ENCODE peak calls at places on chromosome 17, in seven cellular contexts. One of them, this sample, is unnamed.

GRCh38 chr17:33927732-33928133 is 327.4 kb upstream of the CCL2 start:
- DNase-seq in lung: no peak
- DNase-seq in activated naive CD8-positive, alpha-beta T cell treated with anti-CD3 and anti-CD28 coated beads for 36 hours: no peak
- DNase-seq in uterus: no peak
- DNase-seq in T-helper 1 cell: no peak
- DNase-seq in stimulated activated CD8-positive, alpha-beta memory T cell treated with anti-CD3 and anti-CD28 coated beads, Interleukin-4, amount 100 ng/mL, for 24 hours: no peak
- DNase-seq in Calu3: no peak
- DNase-seq in this sample: peak; percentile 59

GRCh38 chr17:40241435-40241834 is 22.3 kb downstream of the WIPF2 start:
- DNase-seq in lung: no peak
- DNase-seq in activated naive CD8-positive, alpha-beta T cell treated with anti-CD3 and anti-CD28 coated beads for 36 hours: no peak
- DNase-seq in uterus: no peak
- DNase-seq in T-helper 1 cell: no peak
- DNase-seq in stimulated activated CD8-positive, alpha-beta memory T cell treated with anti-CD3 and anti-CD28 coated beads, Interleukin-4, amount 100 ng/mL, for 24 hours: no peak
- DNase-seq in Calu3: no peak
- DNase-seq in this sample: no peak

GRCh38 chr17:55845385-55845784 is 94.5 kb downstream of the PCTP start:
- DNase-seq in lung: peak; percentile 56
- DNase-seq in activated naive CD8-positive, alpha-beta T cell treated with anti-CD3 and anti-CD28 coated beads for 36 hours: peak; percentile 26
- DNase-seq in uterus: peak; percentile 41
- DNase-seq in T-helper 1 cell: no peak
- DNase-seq in stimulated activated CD8-positive, alpha-beta memory T cell treated with anti-CD3 and anti-CD28 coated beads, Interleukin-4, amount 100 ng/mL, for 24 hours: peak; percentile 1
- DNase-seq in Calu3: no peak
- DNase-seq in this sample: no peak

GRCh38 chr17:80696456-80696855 is 151.8 kb downstream of the RPTOR start:
- DNase-seq in lung: no peak
- DNase-seq in activated naive CD8-positive, alpha-beta T cell treated with anti-CD3 and anti-CD28 coated beads for 36 hours: no peak
- DNase-seq in uterus: no peak
- DNase-seq in T-helper 1 cell: no peak
- DNase-seq in stimulated activated CD8-positive, alpha-beta memory T cell treated with anti-CD3 and anti-CD28 coated beads, Interleukin-4, amount 100 ng/mL, for 24 hours: no peak
- DNase-seq in Calu3: no peak
- DNase-seq in this sample: no peak

GRCh38 chr17:3804503-3804931 is 3.5 kb upstream of the ITGAE start:
- DNase-seq in lung: no peak
- DNase-seq in activated naive CD8-positive, alpha-beta T cell treated with anti-CD3 and anti-CD28 coated beads for 36 hours: no peak
- DNase-seq in uterus: no peak
- DNase-seq in T-helper 1 cell: no peak
- DNase-seq in stimulated activated CD8-positive, alpha-beta memory T cell treated with anti-CD3 and anti-CD28 coated beads, Interleukin-4, amount 100 ng/mL, for 24 hours: no peak
- DNase-seq in Calu3: no peak
- DNase-seq in this sample: no peak

GRCh38 chr17:57898487-57899311 is 48.9 kb upstream of the MRPS23 start:
- DNase-seq in lung: peak; percentile 75
- DNase-seq in activated naive CD8-positive, alpha-beta T cell treated with anti-CD3 and anti-CD28 coated beads for 36 hours: no peak
- DNase-seq in uterus: peak; percentile 73
- DNase-seq in T-helper 1 cell: no peak
- DNase-seq in stimulated activated CD8-positive, alpha-beta memory T cell treated with anti-CD3 and anti-CD28 coated beads, Interleukin-4, amount 100 ng/mL, for 24 hours: no peak
- DNase-seq in Calu3: no peak
- DNase-seq in this sample: peak; percentile 83

GRCh38 chr17:62565817-62566216 is 61.7 kb upstream of the MRC2 start:
- DNase-seq in lung: no peak
- DNase-seq in activated naive CD8-positive, alpha-beta T cell treated with anti-CD3 and anti-CD28 coated beads for 36 hours: no peak
- DNase-seq in uterus: no peak
- DNase-seq in T-helper 1 cell: no peak
- DNase-seq in stimulated activated CD8-positive, alpha-beta memory T cell treated with anti-CD3 and anti-CD28 coated beads, Interleukin-4, amount 100 ng/mL, for 24 hours: no peak
- DNase-seq in Calu3: no peak
- DNase-seq in this sample: no peak

GRCh38 chr17:31673076-31673475 is 186.0 kb downstream of the COPRS start:
- DNase-seq in lung: no peak
- DNase-seq in activated naive CD8-positive, alpha-beta T cell treated with anti-CD3 and anti-CD28 coated beads for 36 hours: no peak
- DNase-seq in uterus: no peak
- DNase-seq in T-helper 1 cell: no peak
- DNase-seq in stimulated activated CD8-positive, alpha-beta memory T cell treated with anti-CD3 and anti-CD28 coated beads, Interleukin-4, amount 100 ng/mL, for 24 hours: no peak
- DNase-seq in Calu3: no peak
- DNase-seq in this sample: no peak